ENCODE peak calls at places on chromosome 11, in nine cellular contexts. One of them, this sample, is unnamed. For H3K9me3, the result is how much of the 10 kb centered on the place peaks cover.

GRCh38 chr11:27310182-27310581 is 52.8 kb downstream of the CCDC34 start:
- DNase-seq in prostate gland: no peak
- DNase-seq in colonic mucosa: no peak
- DNase-seq in mammary epithelial cell: no peak
- DNase-seq in spleen: no peak
- DNase-seq in uterus: no peak
- DNase-seq in neural progenitor cell: no peak
- DNase-seq in adrenal gland: no peak
- DNase-seq in PC-3: no peak
- DNase-seq in this sample: no peak

GRCh38 chr11:91805293-91805692 is 419.3 kb upstream of the FAT3 start:
- DNase-seq in colonic mucosa: no peak
- DNase-seq in uterus: no peak
- DNase-seq in prostate gland: no peak
- DNase-seq in adrenal gland: no peak
- DNase-seq in neural progenitor cell: no peak
- DNase-seq in mammary epithelial cell: no peak
- DNase-seq in PC-3: no peak
- DNase-seq in spleen: no peak
- DNase-seq in this sample: no peak

GRCh38 chr11:75346912-75347647 is 4.4 kb downstream of the ARRB1 start:
- DNase-seq in neural progenitor cell: no peak
- DNase-seq in uterus: peak
- DNase-seq in mammary epithelial cell: no peak
- DNase-seq in colonic mucosa: peak
- DNase-seq in spleen: no peak
- DNase-seq in prostate gland: no peak
- DNase-seq in PC-3: no peak
- DNase-seq in adrenal gland: peak
- DNase-seq in this sample: no peak

GRCh38 chr11:29120329-29120695 is 896.5 kb downstream of the KCNA4 start:
- DNase-seq in adrenal gland: no peak
- DNase-seq in colonic mucosa: no peak
- DNase-seq in prostate gland: no peak
- DNase-seq in spleen: no peak
- DNase-seq in uterus: no peak
- DNase-seq in PC-3: no peak
- DNase-seq in neural progenitor cell: no peak
- DNase-seq in mammary epithelial cell: no peak
- DNase-seq in this sample: no peak

GRCh38 chr11:75813622-75814039 is 1.4 kb upstream of the UVRAG start:
- DNase-seq in spleen: no peak
- DNase-seq in uterus: no peak
- DNase-seq in prostate gland: no peak
- DNase-seq in mammary epithelial cell: peak
- DNase-seq in colonic mucosa: no peak
- DNase-seq in neural progenitor cell: no peak
- DNase-seq in PC-3: peak
- DNase-seq in adrenal gland: no peak
- DNase-seq in this sample: no peak

GRCh38 chr11:2698386-2699184 is 1.2 kb downstream of the KCNQ1OT1 start:
- DNase-seq in colonic mucosa: no peak
- DNase-seq in prostate gland: no peak
- DNase-seq in uterus: no peak
- DNase-seq in PC-3: peak
- DNase-seq in spleen: peak
- DNase-seq in neural progenitor cell: no peak
- DNase-seq in mammary epithelial cell: peak
- DNase-seq in adrenal gland: no peak
- DNase-seq in this sample: peak

GRCh38 chr11:113204280-113204679 is 110.1 kb upstream of the TTC12 start:
- DNase-seq in PC-3: peak
- DNase-seq in adrenal gland: no peak
- DNase-seq in colonic mucosa: no peak
- DNase-seq in neural progenitor cell: no peak
- DNase-seq in spleen: no peak
- DNase-seq in uterus: no peak
- DNase-seq in mammary epithelial cell: no peak
- DNase-seq in prostate gland: no peak
- DNase-seq in this sample: no peak

GRCh38 chr11:32056445-32056844 is 34.4 kb upstream of the RCN1 start:
- DNase-seq in spleen: no peak
- DNase-seq in PC-3: peak
- DNase-seq in neural progenitor cell: no peak
- DNase-seq in mammary epithelial cell: peak
- DNase-seq in prostate gland: no peak
- DNase-seq in adrenal gland: no peak
- DNase-seq in colonic mucosa: no peak
- DNase-seq in uterus: no peak
- DNase-seq in this sample: no peak

GRCh38 chr11:118437736-118438125 is 1.4 kb downstream of the KMT2A start:
- DNase-seq in prostate gland: peak
- DNase-seq in colonic mucosa: peak
- DNase-seq in uterus: peak
- DNase-seq in neural progenitor cell: peak
- DNase-seq in PC-3: peak
- DNase-seq in adrenal gland: peak
- DNase-seq in mammary epithelial cell: peak
- DNase-seq in spleen: peak
- DNase-seq in this sample: no peak

GRCh38 chr11:45083544-45084087 is 62.8 kb upstream of the PRDM11 start:
- DNase-seq in mammary epithelial cell: no peak
- DNase-seq in adrenal gland: no peak
- DNase-seq in spleen: no peak
- DNase-seq in neural progenitor cell: peak
- DNase-seq in colonic mucosa: peak
- DNase-seq in uterus: no peak
- DNase-seq in PC-3: peak
- DNase-seq in prostate gland: no peak
- DNase-seq in this sample: no peak

GRCh38 chr11:43177938-43178337 is 133.9 kb upstream of the API5 start:
- DNase-seq in colonic mucosa: no peak
- DNase-seq in adrenal gland: no peak
- DNase-seq in mammary epithelial cell: no peak
- DNase-seq in prostate gland: no peak
- DNase-seq in neural progenitor cell: no peak
- DNase-seq in spleen: no peak
- DNase-seq in PC-3: no peak
- DNase-seq in uterus: no peak
- DNase-seq in this sample: no peak

GRCh38 chr11:20289732-20290131 is 73.8 kb upstream of the HTATIP2 start:
- DNase-seq in PC-3: no peak
- DNase-seq in spleen: no peak
- DNase-seq in colonic mucosa: no peak
- DNase-seq in prostate gland: no peak
- DNase-seq in adrenal gland: no peak
- DNase-seq in neural progenitor cell: peak
- DNase-seq in uterus: no peak
- DNase-seq in mammary epithelial cell: no peak
- DNase-seq in this sample: no peak

GRCh38 chr11:44134625-44135024 is 39.1 kb downstream of the EXT2 start:
- DNase-seq in PC-3: no peak
- DNase-seq in neural progenitor cell: no peak
- DNase-seq in mammary epithelial cell: no peak
- DNase-seq in adrenal gland: no peak
- DNase-seq in colonic mucosa: no peak
- DNase-seq in spleen: no peak
- DNase-seq in uterus: no peak
- DNase-seq in prostate gland: no peak
- DNase-seq in this sample: no peak

GRCh38 chr11:18706330-18707243 is 8.0 kb downstream of the TMEM86A start:
- DNase-seq in neural progenitor cell: no peak
- DNase-seq in PC-3: no peak
- DNase-seq in mammary epithelial cell: no peak
- DNase-seq in spleen: peak
- DNase-seq in uterus: peak
- DNase-seq in adrenal gland: peak
- DNase-seq in prostate gland: peak
- DNase-seq in colonic mucosa: peak
- DNase-seq in this sample: no peak

GRCh38 chr11:132405728-132406127 is 1035.3 kb downstream of the NTM start:
- DNase-seq in uterus: no peak
- DNase-seq in neural progenitor cell: peak
- DNase-seq in prostate gland: no peak
- DNase-seq in adrenal gland: no peak
- DNase-seq in PC-3: no peak
- DNase-seq in spleen: no peak
- DNase-seq in colonic mucosa: no peak
- DNase-seq in mammary epithelial cell: no peak
- DNase-seq in this sample: no peak

GRCh38 chr11:58807358-58807757 is 37.1 kb downstream of the GLYATL2 start:
- DNase-seq in colonic mucosa: no peak
- DNase-seq in uterus: no peak
- DNase-seq in mammary epithelial cell: no peak
- DNase-seq in spleen: no peak
- DNase-seq in prostate gland: no peak
- DNase-seq in PC-3: no peak
- DNase-seq in neural progenitor cell: no peak
- DNase-seq in adrenal gland: no peak
- DNase-seq in this sample: no peak
- H3K9me3 ChIP-seq in colonic mucosa: under half
- H3K9me3 ChIP-seq in uterus: under half
- H3K9me3 ChIP-seq in mammary epithelial cell: under half
- H3K9me3 ChIP-seq in spleen: under half
- H3K9me3 ChIP-seq in prostate gland: under half
- H3K9me3 ChIP-seq in PC-3: under half
- H3K9me3 ChIP-seq in neural progenitor cell: under half
- H3K9me3 ChIP-seq in adrenal gland: under half
- H3K9me3 ChIP-seq in this sample: under half

DNA sequence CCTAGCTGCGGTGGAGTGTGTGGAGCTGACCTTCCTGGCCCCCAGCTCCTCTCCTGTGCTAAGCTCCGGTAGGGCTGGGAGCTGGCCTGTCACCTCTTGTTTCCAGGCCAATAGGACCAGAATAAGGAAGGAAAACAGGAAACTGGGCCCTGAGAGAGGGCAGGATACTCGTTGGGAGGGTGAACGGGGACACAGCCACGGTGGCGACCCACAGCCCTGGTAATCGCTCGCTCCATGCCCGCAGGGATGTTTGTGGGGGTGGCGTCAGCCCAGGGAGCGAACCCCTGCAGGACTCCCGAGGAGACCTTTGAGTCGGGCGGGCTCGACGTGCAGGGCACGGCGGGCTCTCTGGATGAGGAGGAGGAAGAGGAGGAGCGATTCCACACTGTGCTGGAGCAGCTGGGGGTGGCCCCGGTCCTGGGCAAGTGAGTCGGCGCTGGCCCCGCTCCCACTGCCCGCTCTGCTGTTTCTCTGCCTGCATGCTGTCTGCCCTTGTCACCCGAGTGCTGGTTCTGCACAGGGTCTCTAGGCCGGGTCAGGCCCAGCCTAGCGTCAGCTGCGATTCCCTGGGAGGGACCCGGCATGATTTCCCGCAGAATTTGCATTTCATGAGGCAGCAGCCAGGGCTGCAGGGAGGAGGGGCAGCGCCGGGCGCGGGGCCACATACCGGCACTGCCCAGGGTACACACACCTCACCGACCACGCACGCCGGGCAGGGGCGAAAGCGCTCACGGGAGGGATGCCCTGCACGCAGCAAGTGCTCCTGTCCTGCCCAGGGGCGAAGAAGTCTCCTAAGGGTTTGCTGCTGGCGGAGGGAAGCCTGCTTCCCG is 1.6 kb downstream of the CRACR2B start:
- DNase-seq in uterus: no peak
- DNase-seq in PC-3: no peak
- DNase-seq in prostate gland: no peak
- DNase-seq in spleen: peak
- DNase-seq in adrenal gland: no peak
- DNase-seq in neural progenitor cell: peak
- DNase-seq in colonic mucosa: peak
- DNase-seq in mammary epithelial cell: no peak
- DNase-seq in this sample: no peak
- H3K4me3 ChIP-seq in uterus: peak
- H3K4me3 ChIP-seq in PC-3: no peak
- H3K4me3 ChIP-seq in prostate gland: peak
- H3K4me3 ChIP-seq in spleen: peak
- H3K4me3 ChIP-seq in adrenal gland: no peak
- H3K4me3 ChIP-seq in neural progenitor cell: peak
- H3K4me3 ChIP-seq in colonic mucosa: peak
- H3K4me3 ChIP-seq in mammary epithelial cell: peak
- H3K4me3 ChIP-seq in this sample: peak

DNA sequence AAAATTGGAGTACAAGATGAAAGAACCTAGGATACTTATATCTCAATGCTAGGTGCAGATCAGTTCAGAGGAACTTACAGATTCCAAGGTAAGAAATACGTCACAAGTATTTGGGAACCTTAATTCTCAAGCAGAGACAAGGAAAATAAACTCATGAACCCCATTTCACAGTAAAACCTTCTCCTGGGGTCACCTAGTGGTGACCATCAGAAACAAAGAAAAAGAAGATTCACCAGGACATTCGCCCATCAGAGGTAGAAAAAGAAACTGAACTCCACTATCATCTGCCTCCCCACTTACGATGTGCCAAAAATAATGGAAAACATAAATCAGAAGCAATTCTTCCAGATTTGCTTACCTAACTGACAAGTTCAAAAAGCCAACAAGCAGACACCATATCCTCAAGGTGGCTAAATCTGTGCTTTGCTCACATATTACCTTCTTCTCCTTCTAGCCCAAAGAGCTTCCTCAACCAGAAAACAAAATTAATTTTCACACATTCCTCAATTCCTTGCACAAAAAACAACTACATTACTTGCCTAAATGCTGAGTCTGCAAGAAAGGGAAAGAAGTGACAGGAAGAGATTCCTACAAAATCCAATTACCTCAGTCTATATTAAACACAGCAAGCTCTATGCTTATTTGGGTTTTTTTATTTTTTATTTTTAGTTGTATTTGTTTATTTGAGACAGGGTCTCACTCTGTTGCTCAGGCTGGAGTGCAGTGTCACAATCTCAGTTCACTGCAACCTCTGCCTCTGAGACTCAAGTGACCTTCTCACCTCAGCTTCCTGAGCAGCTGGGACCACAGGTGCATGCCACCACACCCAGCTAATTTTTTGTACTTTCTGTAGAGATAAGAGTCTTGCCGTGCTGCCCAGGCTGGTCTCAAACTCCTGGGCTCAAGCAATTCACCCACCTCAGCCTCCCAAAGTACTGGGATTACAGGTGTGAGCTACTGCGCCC is 4.7 kb downstream of the DENND5A start:
- DNase-seq in uterus: no peak
- DNase-seq in neural progenitor cell: no peak
- DNase-seq in spleen: peak
- DNase-seq in adrenal gland: no peak
- DNase-seq in mammary epithelial cell: no peak
- DNase-seq in prostate gland: no peak
- DNase-seq in colonic mucosa: no peak
- DNase-seq in PC-3: no peak
- DNase-seq in this sample: no peak
- TF ChIP-seq CTCF in uterus: peak
- TF ChIP-seq CTCF in neural progenitor cell: peak
- TF ChIP-seq CTCF in spleen: no peak
- TF ChIP-seq CTCF in adrenal gland: no peak
- TF ChIP-seq CTCF in mammary epithelial cell: no peak
- TF ChIP-seq CTCF in prostate gland: no peak
- TF ChIP-seq CTCF in colonic mucosa: no peak
- TF ChIP-seq CTCF in PC-3: peak
- TF ChIP-seq CTCF in this sample: peak

DNA sequence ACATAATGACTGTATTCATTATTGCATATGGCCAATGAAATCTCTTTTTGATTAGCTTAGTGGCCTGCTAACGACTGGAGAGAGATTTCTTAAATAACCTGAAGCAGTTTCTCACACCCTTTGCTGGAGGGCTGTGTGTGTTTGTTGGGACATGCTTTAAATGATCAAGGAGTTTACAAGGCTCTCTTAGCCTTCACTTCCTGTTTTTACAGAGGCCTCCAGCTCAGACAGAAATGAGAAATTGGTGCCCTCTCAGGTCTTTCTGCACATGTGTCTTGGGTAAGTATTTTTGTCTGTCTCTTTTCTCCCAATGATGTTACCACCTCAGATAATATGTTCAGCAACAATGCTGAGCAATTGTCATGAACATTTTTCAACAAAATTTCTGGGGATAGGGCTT is 884.4 kb upstream of the CNTN5 start:
- DNase-seq in spleen: no peak
- DNase-seq in neural progenitor cell: no peak
- DNase-seq in mammary epithelial cell: no peak
- DNase-seq in PC-3: no peak
- DNase-seq in adrenal gland: no peak
- DNase-seq in uterus: no peak
- DNase-seq in colonic mucosa: no peak
- DNase-seq in prostate gland: no peak
- DNase-seq in this sample: no peak
- H3K9me3 ChIP-seq in spleen: under half
- H3K9me3 ChIP-seq in neural progenitor cell: under half
- H3K9me3 ChIP-seq in mammary epithelial cell: under half
- H3K9me3 ChIP-seq in PC-3: under half
- H3K9me3 ChIP-seq in adrenal gland: under half
- H3K9me3 ChIP-seq in uterus: under half
- H3K9me3 ChIP-seq in colonic mucosa: under half
- H3K9me3 ChIP-seq in prostate gland: under half
- H3K9me3 ChIP-seq in this sample: under half

This sample was measured in RWPE2.